ENCODE peak calls at places on chromosomes 13 and 19, in seven cellular contexts. One of them, this sample, is unnamed. For H3K4me1 and H3K9me3, the result is how much of the 10 kb centered on the place peaks cover.

GRCh38 chr19:10398819-10399218 is 4.5 kb downstream of the CDC37 start:
- DNase-seq in IMR-90: no peak
- DNase-seq in GM12878: no peak
- DNase-seq in aorta: no peak
- DNase-seq in CD8-positive, alpha-beta memory T cell: no peak
- DNase-seq in uterus: no peak
- DNase-seq in lower lobe of right lung: no peak
- DNase-seq in this sample: no peak

GRCh38 chr19:46408611-46409039 is 4.7 kb downstream of the CCDC8 start:
- DNase-seq in IMR-90: peak
- DNase-seq in uterus: peak
- DNase-seq in aorta: peak
- DNase-seq in GM12878: no peak
- DNase-seq in lower lobe of right lung: peak
- DNase-seq in CD8-positive, alpha-beta memory T cell: no peak
- DNase-seq in this sample: no peak

GRCh38 chr19:344625-345319 is at the start of gene MIER2:
- DNase-seq in GM12878: peak
- DNase-seq in uterus: peak
- DNase-seq in aorta: peak
- DNase-seq in CD8-positive, alpha-beta memory T cell: peak
- DNase-seq in lower lobe of right lung: peak
- DNase-seq in IMR-90: peak
- DNase-seq in this sample: peak

GRCh38 chr19:4206818-4207484 is 22.4 kb upstream of the EBI3 start:
- DNase-seq in IMR-90: peak
- DNase-seq in lower lobe of right lung: no peak
- DNase-seq in GM12878: no peak
- DNase-seq in aorta: no peak
- DNase-seq in uterus: no peak
- DNase-seq in CD8-positive, alpha-beta memory T cell: no peak
- DNase-seq in this sample: no peak

GRCh38 chr13:34156841-34157365 is 339.0 kb downstream of the RFC3 start:
- DNase-seq in CD8-positive, alpha-beta memory T cell: no peak
- DNase-seq in GM12878: peak
- DNase-seq in IMR-90: peak
- DNase-seq in lower lobe of right lung: peak
- DNase-seq in uterus: peak
- DNase-seq in aorta: peak
- DNase-seq in this sample: peak

GRCh38 chr19:51688665-51689571 is 4.2 kb upstream of the SPACA6 start:
- DNase-seq in uterus: peak
- DNase-seq in IMR-90: peak
- DNase-seq in lower lobe of right lung: peak
- DNase-seq in aorta: peak
- DNase-seq in CD8-positive, alpha-beta memory T cell: no peak
- DNase-seq in GM12878: no peak
- DNase-seq in this sample: peak

GRCh38 chr19:19711934-19712828 is 20.7 kb downstream of the ZNF14 start:
- DNase-seq in CD8-positive, alpha-beta memory T cell: no peak
- DNase-seq in lower lobe of right lung: no peak
- DNase-seq in GM12878: no peak
- DNase-seq in IMR-90: no peak
- DNase-seq in aorta: no peak
- DNase-seq in uterus: no peak
- DNase-seq in this sample: no peak

GRCh38 chr19:18474366-18474887 is 36.5 kb upstream of the ISYNA1 start:
- DNase-seq in lower lobe of right lung: no peak
- DNase-seq in IMR-90: no peak
- DNase-seq in aorta: no peak
- DNase-seq in GM12878: no peak
- DNase-seq in uterus: no peak
- DNase-seq in CD8-positive, alpha-beta memory T cell: no peak
- DNase-seq in this sample: no peak

GRCh38 chr19:12034610-12035009 is 869 bp downstream of the ZNF433 start:
- DNase-seq in GM12878: no peak
- DNase-seq in CD8-positive, alpha-beta memory T cell: no peak
- DNase-seq in uterus: no peak
- DNase-seq in IMR-90: no peak
- DNase-seq in lower lobe of right lung: no peak
- DNase-seq in aorta: no peak
- DNase-seq in this sample: no peak

GRCh38 chr13:108193806-108194205 is 21.5 kb downstream of the LIG4 start:
- DNase-seq in IMR-90: no peak
- DNase-seq in uterus: no peak
- DNase-seq in GM12878: no peak
- DNase-seq in aorta: no peak
- DNase-seq in lower lobe of right lung: no peak
- DNase-seq in CD8-positive, alpha-beta memory T cell: no peak
- DNase-seq in this sample: no peak

GRCh38 chr19:16883518-16883917 is 5.3 kb upstream of the F2RL3 start:
- DNase-seq in lower lobe of right lung: no peak
- DNase-seq in aorta: no peak
- DNase-seq in IMR-90: no peak
- DNase-seq in GM12878: no peak
- DNase-seq in uterus: no peak
- DNase-seq in CD8-positive, alpha-beta memory T cell: no peak
- DNase-seq in this sample: peak

GRCh38 chr19:6288737-6289136 is 9.0 kb upstream of the MLLT1 start:
- DNase-seq in GM12878: no peak
- DNase-seq in lower lobe of right lung: no peak
- DNase-seq in IMR-90: no peak
- DNase-seq in uterus: no peak
- DNase-seq in CD8-positive, alpha-beta memory T cell: no peak
- DNase-seq in aorta: no peak
- DNase-seq in this sample: no peak

GRCh38 chr13:73993661-73994060 is 140.5 kb downstream of the KLF12 start:
- DNase-seq in lower lobe of right lung: no peak
- DNase-seq in IMR-90: no peak
- DNase-seq in CD8-positive, alpha-beta memory T cell: no peak
- DNase-seq in GM12878: no peak
- DNase-seq in aorta: no peak
- DNase-seq in uterus: no peak
- DNase-seq in this sample: no peak

GRCh38 chr19:15118248-15118647 is 11.0 kb downstream of the SYDE1 start:
- DNase-seq in GM12878: no peak
- DNase-seq in aorta: no peak
- DNase-seq in IMR-90: no peak
- DNase-seq in uterus: no peak
- DNase-seq in CD8-positive, alpha-beta memory T cell: no peak
- DNase-seq in lower lobe of right lung: no peak
- DNase-seq in this sample: no peak

GRCh38 chr13:36420437-36420891 is 11.8 kb upstream of the CCNA1 start:
- DNase-seq in lower lobe of right lung: peak
- DNase-seq in uterus: peak
- DNase-seq in GM12878: peak
- DNase-seq in CD8-positive, alpha-beta memory T cell: peak
- DNase-seq in aorta: peak
- DNase-seq in IMR-90: peak
- DNase-seq in this sample: no peak

GRCh38 chr13:28494537-28494860 is 429 bp downstream of the FLT1 start:
- DNase-seq in aorta: no peak
- DNase-seq in lower lobe of right lung: peak
- DNase-seq in GM12878: no peak
- DNase-seq in CD8-positive, alpha-beta memory T cell: no peak
- DNase-seq in uterus: no peak
- DNase-seq in IMR-90: no peak
- DNase-seq in this sample: no peak

GRCh38 chr13:50162001-50162400 is 146.8 kb downstream of the KCNRG start:
- DNase-seq in IMR-90: peak
- DNase-seq in uterus: no peak
- DNase-seq in CD8-positive, alpha-beta memory T cell: no peak
- DNase-seq in aorta: no peak
- DNase-seq in GM12878: no peak
- DNase-seq in lower lobe of right lung: no peak
- DNase-seq in this sample: no peak

GRCh38 chr13:45231722-45232121 is 30.9 kb upstream of the KCTD4 start:
- DNase-seq in uterus: no peak
- DNase-seq in GM12878: no peak
- DNase-seq in CD8-positive, alpha-beta memory T cell: no peak
- DNase-seq in IMR-90: peak
- DNase-seq in aorta: no peak
- DNase-seq in lower lobe of right lung: no peak
- DNase-seq in this sample: no peak

GRCh38 chr13:73924607-73925006 is 209.6 kb downstream of the KLF12 start:
- DNase-seq in CD8-positive, alpha-beta memory T cell: no peak
- DNase-seq in lower lobe of right lung: no peak
- DNase-seq in uterus: no peak
- DNase-seq in GM12878: peak
- DNase-seq in IMR-90: no peak
- DNase-seq in aorta: no peak
- DNase-seq in this sample: no peak

GRCh38 chr19:5387472-5387871 is 46.9 kb upstream of the PTPRS start:
- DNase-seq in CD8-positive, alpha-beta memory T cell: no peak
- DNase-seq in lower lobe of right lung: no peak
- DNase-seq in IMR-90: no peak
- DNase-seq in aorta: no peak
- DNase-seq in GM12878: no peak
- DNase-seq in uterus: no peak
- DNase-seq in this sample: no peak

GRCh38 chr19:47643281-47643680 is 34.3 kb downstream of the BICRA start:
- DNase-seq in lower lobe of right lung: no peak
- DNase-seq in uterus: no peak
- DNase-seq in IMR-90: no peak
- DNase-seq in aorta: no peak
- DNase-seq in GM12878: no peak
- DNase-seq in CD8-positive, alpha-beta memory T cell: no peak
- DNase-seq in this sample: no peak

GRCh38 chr19:47644199-47644598 is 35.3 kb downstream of the BICRA start:
- DNase-seq in CD8-positive, alpha-beta memory T cell: no peak
- DNase-seq in lower lobe of right lung: no peak
- DNase-seq in aorta: no peak
- DNase-seq in GM12878: no peak
- DNase-seq in IMR-90: no peak
- DNase-seq in uterus: no peak
- DNase-seq in this sample: no peak

GRCh38 chr19:47644743-47645499 is 36.0 kb downstream of the BICRA start:
- DNase-seq in CD8-positive, alpha-beta memory T cell: no peak
- DNase-seq in uterus: no peak
- DNase-seq in GM12878: no peak
- DNase-seq in lower lobe of right lung: no peak
- DNase-seq in aorta: no peak
- DNase-seq in IMR-90: no peak
- DNase-seq in this sample: no peak

GRCh38 chr19:47649588-47649987 is 40.7 kb downstream of the BICRA start:
- DNase-seq in aorta: no peak
- DNase-seq in lower lobe of right lung: no peak
- DNase-seq in GM12878: no peak
- DNase-seq in uterus: no peak
- DNase-seq in CD8-positive, alpha-beta memory T cell: no peak
- DNase-seq in IMR-90: no peak
- DNase-seq in this sample: no peak

GRCh38 chr19:47646924-47647323 is 38.0 kb downstream of the BICRA start:
- DNase-seq in uterus: no peak
- DNase-seq in CD8-positive, alpha-beta memory T cell: no peak
- DNase-seq in aorta: no peak
- DNase-seq in IMR-90: no peak
- DNase-seq in lower lobe of right lung: no peak
- DNase-seq in GM12878: no peak
- DNase-seq in this sample: no peak
- H3K4me1 ChIP-seq in uterus: under half
- H3K4me1 ChIP-seq in CD8-positive, alpha-beta memory T cell: under half
- H3K4me1 ChIP-seq in aorta: under half
- H3K4me1 ChIP-seq in IMR-90: under half
- H3K4me1 ChIP-seq in lower lobe of right lung: under half
- H3K4me1 ChIP-seq in GM12878: under half
- H3K4me1 ChIP-seq in this sample: under half

GRCh38 chr13:56015919-56016318 is 1124.8 kb upstream of the PRR20A start:
- DNase-seq in GM12878: no peak
- DNase-seq in lower lobe of right lung: no peak
- DNase-seq in aorta: no peak
- DNase-seq in CD8-positive, alpha-beta memory T cell: no peak
- DNase-seq in uterus: no peak
- DNase-seq in IMR-90: no peak
- DNase-seq in this sample: no peak

GRCh38 chr13:56019606-56020005 is 1121.1 kb upstream of the PRR20A start:
- DNase-seq in uterus: no peak
- DNase-seq in GM12878: no peak
- DNase-seq in CD8-positive, alpha-beta memory T cell: no peak
- DNase-seq in lower lobe of right lung: no peak
- DNase-seq in IMR-90: no peak
- DNase-seq in aorta: no peak
- DNase-seq in this sample: no peak

GRCh38 chr13:56020425-56020824 is 1120.3 kb upstream of the PRR20A start:
- DNase-seq in lower lobe of right lung: no peak
- DNase-seq in aorta: no peak
- DNase-seq in uterus: no peak
- DNase-seq in IMR-90: no peak
- DNase-seq in CD8-positive, alpha-beta memory T cell: no peak
- DNase-seq in GM12878: no peak
- DNase-seq in this sample: no peak
- H3K9me3 ChIP-seq in lower lobe of right lung: under half
- H3K9me3 ChIP-seq in aorta: under half
- H3K9me3 ChIP-seq in uterus: under half
- H3K9me3 ChIP-seq in IMR-90: under half
- H3K9me3 ChIP-seq in CD8-positive, alpha-beta memory T cell: under half
- H3K9me3 ChIP-seq in GM12878: under half
- H3K9me3 ChIP-seq in this sample: under half

GRCh38 chr13:110645750-110646149 is 30.4 kb downstream of the NAXD start:
- DNase-seq in CD8-positive, alpha-beta memory T cell: no peak
- DNase-seq in lower lobe of right lung: no peak
- DNase-seq in uterus: no peak
- DNase-seq in aorta: no peak
- DNase-seq in GM12878: no peak
- DNase-seq in IMR-90: no peak
- DNase-seq in this sample: no peak

GRCh38 chr13:110643768-110644421 is 28.6 kb downstream of the NAXD start:
- DNase-seq in CD8-positive, alpha-beta memory T cell: no peak
- DNase-seq in lower lobe of right lung: no peak
- DNase-seq in aorta: no peak
- DNase-seq in GM12878: no peak
- DNase-seq in IMR-90: no peak
- DNase-seq in uterus: no peak
- DNase-seq in this sample: no peak

GRCh38 chr13:110646442-110647364 is 31.4 kb downstream of the NAXD start:
- DNase-seq in uterus: no peak
- DNase-seq in lower lobe of right lung: no peak
- DNase-seq in GM12878: no peak
- DNase-seq in CD8-positive, alpha-beta memory T cell: no peak
- DNase-seq in aorta: no peak
- DNase-seq in IMR-90: no peak
- DNase-seq in this sample: no peak

GRCh38 chr13:110643324-110643723 is 28.0 kb downstream of the NAXD start:
- DNase-seq in GM12878: no peak
- DNase-seq in uterus: no peak
- DNase-seq in CD8-positive, alpha-beta memory T cell: no peak
- DNase-seq in lower lobe of right lung: no peak
- DNase-seq in aorta: no peak
- DNase-seq in IMR-90: no peak
- DNase-seq in this sample: no peak

GRCh38 chr13:110644892-110645521 is 29.7 kb downstream of the NAXD start:
- DNase-seq in lower lobe of right lung: peak
- DNase-seq in IMR-90: peak
- DNase-seq in GM12878: no peak
- DNase-seq in uterus: no peak
- DNase-seq in aorta: peak
- DNase-seq in CD8-positive, alpha-beta memory T cell: peak
- DNase-seq in this sample: no peak
- H3K27ac ChIP-seq in lower lobe of right lung: no peak
- H3K27ac ChIP-seq in IMR-90: no peak
- H3K27ac ChIP-seq in GM12878: no peak
- H3K27ac ChIP-seq in uterus: no peak
- H3K27ac ChIP-seq in aorta: peak
- H3K27ac ChIP-seq in CD8-positive, alpha-beta memory T cell: no peak
- H3K27ac ChIP-seq in this sample: no peak

GRCh38 chr13:113002206-113002821 is 33.3 kb downstream of the MCF2L start:
- DNase-seq in CD8-positive, alpha-beta memory T cell: no peak
- DNase-seq in uterus: no peak
- DNase-seq in IMR-90: no peak
- DNase-seq in aorta: no peak
- DNase-seq in GM12878: no peak
- DNase-seq in lower lobe of right lung: no peak
- DNase-seq in this sample: no peak
- H3K4me1 ChIP-seq in CD8-positive, alpha-beta memory T cell: under half
- H3K4me1 ChIP-seq in uterus: under half
- H3K4me1 ChIP-seq in IMR-90: under half
- H3K4me1 ChIP-seq in aorta: under half
- H3K4me1 ChIP-seq in GM12878: under half
- H3K4me1 ChIP-seq in lower lobe of right lung: under half
- H3K4me1 ChIP-seq in this sample: under half